ENCODE peak calls at places on chromosomes 3 and 15, in four cellular contexts. C is K562, F is HepG2, X is GM12878. A is an unnamed sample.
A peak's percentile ranks its signal among the peaks of the same experiment; 100 is the strongest.

GRCh38 chr15:99249270-99249817 is at the start of gene TTC23:
- DNase-seq in X (no peak), C (no peak), F (peak; percentile 65), A (peak; percentile 92)

GRCh38 chr3:194870394-194871110 is 184.9 kb downstream of the FAM43A start:
- DNase-seq in C (no peak), X (no peak), F (no peak), A (no peak)

GRCh38 chr3:122942937-122943827 is 84.4 kb downstream of the SEMA5B start:
- DNase-seq in F (peak; percentile 61), C (peak; percentile 67), X (no peak), A (peak; percentile 17)

GRCh38 chr3:111729087-111729846 is 129.8 kb upstream of the PHLDB2 start:
- DNase-seq in F (no peak), C (no peak), X (no peak), A (peak; percentile 56)

GRCh38 chr15:40746916-40747418 is 8.1 kb downstream of the RMDN3 start:
- DNase-seq in F (no peak), C (no peak), X (no peak), A (no peak)

GRCh38 chr3:156643729-156644389 is 30.5 kb upstream of the TIPARP start:
- DNase-seq in C (peak; percentile 19), X (peak; percentile 76), F (no peak), A (peak; percentile 3)

GRCh38 chr15:48582472-48583235 is 62.9 kb downstream of the FBN1 start:
- DNase-seq in C (no peak), X (no peak), F (no peak), A (no peak)

GRCh38 chr3:14391033-14391432 is 11.4 kb upstream of the SLC6A6 start:
- DNase-seq in C (no peak), F (peak; percentile 44), X (no peak), A (no peak)

GRCh38 chr15:83380682-83381081 is 66.5 kb upstream of the SH3GL3 start:
- DNase-seq in X (peak; percentile 13), F (peak; percentile 37), C (peak; percentile 23), A (peak; percentile 34)

GRCh38 chr15:78402056-78402610 is 35.9 kb upstream of the IREB2 start:
- DNase-seq in C (no peak), X (no peak), F (no peak), A (no peak)

GRCh38 chr3:133880287-133880686 is 15.4 kb downstream of the RAB6B start:
- DNase-seq in C (no peak), F (no peak), X (no peak), A (no peak)

GRCh38 chr3:127044996-127045395 is 62.1 kb downstream of the PLXNA1 start:
- DNase-seq in F (no peak), X (no peak), C (peak; percentile 72), A (no peak)

GRCh38 chr15:52803543-52804306 is 13.6 kb upstream of the ONECUT1 start:
- DNase-seq in F (no peak), C (no peak), X (no peak), A (no peak)

GRCh38 chr3:61725851-61726333 is 164.5 kb downstream of the PTPRG start:
- DNase-seq in C (no peak), F (peak; percentile 95), X (no peak), A (no peak)

GRCh38 chr3:139281512-139282196 is 62.2 kb upstream of the MRPS22 start:
- DNase-seq in X (no peak), C (no peak), F (no peak), A (no peak)

GRCh38 chr15:66955001-66955516 is 110.3 kb upstream of the SMAD3 start:
- DNase-seq in F (no peak), C (no peak), X (no peak), A (no peak)

GRCh38 chr3:61158676-61159075 is 92.6 kb downstream of the FHIT start:
- DNase-seq in F (no peak), X (no peak), C (no peak), A (no peak)

GRCh38 chr3:136720091-136720490 is 32.1 kb downstream of the STAG1 start:
- DNase-seq in X (no peak), C (no peak), F (no peak), A (no peak)

GRCh38 chr3:149611149-149611548 is 46.7 kb downstream of the WWTR1 start:
- DNase-seq in X (no peak), C (no peak), F (no peak), A (peak; percentile 53)

GRCh38 chr15:70608156-70608555 is 155.2 kb downstream of the UACA start:
- DNase-seq in C (no peak), X (no peak), F (no peak), A (no peak)

GRCh38 chr3:129567176-129567705 is 24.3 kb downstream of the H1-8 start:
- DNase-seq in C (no peak), X (no peak), F (no peak), A (no peak)

GRCh38 chr3:129571605-129572547 is 28.9 kb downstream of the H1-8 start:
- DNase-seq in C (no peak), X (no peak), F (no peak), A (no peak)

GRCh38 chr3:129567932-129568331 is 25.0 kb downstream of the H1-8 start:
- DNase-seq in C (no peak), X (no peak), F (no peak), A (no peak)

GRCh38 chr3:129572603-129573002 is 29.6 kb downstream of the H1-8 start:
- DNase-seq in X (no peak), F (no peak), C (no peak), A (no peak)

GRCh38 chr3:129569856-129570255 is 26.9 kb downstream of the H1-8 start:
- DNase-seq in F (no peak), X (no peak), C (no peak), A (no peak)
- TF ChIP-seq EZH2 in F (no peak), X (no peak), C (no peak), A (no peak)

DNA sequence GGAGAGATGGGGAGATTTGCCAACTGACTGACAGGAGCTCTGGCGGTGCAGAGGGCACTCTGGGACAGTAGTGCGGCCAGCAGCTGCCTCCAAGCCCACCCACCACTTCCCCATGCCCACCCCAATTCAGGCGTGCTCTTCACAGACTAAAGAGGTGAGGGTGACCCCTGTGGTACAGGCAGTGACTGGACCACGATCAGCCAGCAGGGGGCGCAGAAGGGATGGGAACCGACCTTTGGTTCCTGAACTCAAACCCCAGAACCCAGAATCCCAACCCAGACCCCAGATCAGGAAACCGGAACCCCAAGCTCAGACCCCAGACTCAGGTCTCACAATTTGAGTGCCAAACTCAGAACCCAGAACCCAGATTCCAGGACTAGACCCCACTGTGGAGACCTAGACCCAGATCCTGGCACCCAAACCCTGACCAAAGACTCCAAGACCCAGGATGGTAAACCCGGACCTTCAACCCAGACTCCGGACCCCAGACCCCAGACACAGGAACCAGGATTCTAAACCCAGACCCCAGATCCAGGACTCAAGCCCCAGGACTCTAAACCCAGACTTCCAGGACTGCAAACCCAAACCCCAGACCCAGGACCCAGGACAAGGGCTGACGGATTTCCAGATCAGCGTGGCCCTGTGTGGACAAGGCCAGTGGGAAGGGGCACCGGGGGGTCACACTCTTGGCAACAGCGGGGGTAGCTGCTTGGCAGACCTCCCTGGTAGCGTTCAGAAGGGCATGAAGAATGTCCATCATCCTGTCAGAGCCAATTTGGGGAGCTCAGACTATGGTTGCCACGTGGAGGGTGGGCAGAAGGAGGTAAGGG is 3.7 kb upstream of the MYL3 start:
- DNase-seq in X (no peak), C (peak; percentile 90), F (peak; percentile 39), A (peak; percentile 38)
- TF ChIP-seq MYC in X (no peak), C (no peak), F (no peak), A (no peak)

GRCh38 chr15:45117327-45118130 is 3.4 kb downstream of the DUOXA2 start:
- DNase-seq in C (no peak), X (no peak), F (no peak), A (no peak)
- TF ChIP-seq EZH2 in C (no peak), X (no peak), F (no peak), A (no peak)

DNA sequence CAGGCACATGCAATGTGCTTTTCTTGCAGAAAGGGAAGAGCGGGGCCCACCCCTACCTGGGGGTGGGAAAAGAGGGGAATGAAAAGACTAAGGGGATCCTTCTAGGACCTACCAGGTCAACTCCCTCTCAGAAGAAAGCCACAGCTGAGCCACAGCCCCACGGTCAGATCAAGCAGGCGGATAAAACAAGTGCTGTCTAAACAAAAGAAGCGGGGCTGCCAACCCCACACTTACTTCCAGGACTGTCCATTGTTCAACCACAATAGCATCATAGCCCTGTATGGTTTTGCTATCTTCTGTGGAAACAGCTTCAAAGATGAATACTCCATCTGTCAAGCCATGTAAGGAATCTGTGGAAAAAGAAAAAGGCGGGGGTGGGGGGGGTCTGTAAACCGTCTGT is 92.7 kb downstream of the OXNAD1 start:
- DNase-seq in C (no peak), F (no peak), X (no peak), A (no peak)
- TF ChIP-seq MYC in C (no peak), F (no peak), X (no peak), A (no peak)

GRCh38 chr3:183317886-183318845 is 65.1 kb downstream of the B3GNT5 start:
- DNase-seq in C (no peak), F (no peak), X (no peak), A (no peak)
- TF ChIP-seq EZH2 in C (no peak), F (no peak), X (no peak), A (no peak)

DNA sequence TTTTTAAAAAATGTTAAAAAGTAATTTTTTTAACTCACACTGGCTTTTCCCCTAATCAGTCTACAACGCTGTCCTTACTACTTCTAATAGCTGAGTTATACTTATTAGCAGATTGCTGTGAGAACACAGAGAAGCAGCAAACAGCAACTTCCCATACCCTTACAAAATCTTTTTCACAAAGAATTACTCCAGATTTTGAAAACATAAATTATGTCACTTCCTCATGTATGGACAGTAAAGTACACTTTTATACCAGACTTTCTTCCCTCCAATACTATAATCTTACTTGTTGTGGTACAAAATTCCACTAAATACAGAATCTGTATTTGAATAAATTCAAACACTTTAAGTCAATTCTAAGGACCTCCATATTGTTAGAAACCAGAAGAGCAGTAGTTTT is 2.1 kb downstream of the PHC3 start:
- DNase-seq in X (no peak), F (no peak), C (no peak), A (no peak)
- TF ChIP-seq MYC in X (no peak), F (no peak), C (no peak), A (no peak)

GRCh38 chr3:129606522-129607390 is at the start of gene PLXND1:
- DNase-seq in X (no peak), F (no peak), C (peak; percentile 92), A (peak; percentile 81)
- TF ChIP-seq EZH2 in X (no peak), F (no peak), C (no peak), A (no peak)

GRCh38 chr15:68715111-68715510 is 105.6 kb downstream of the ANP32A start:
- DNase-seq in C (no peak), X (no peak), F (no peak), A (no peak)
- TF ChIP-seq MYC in C (no peak), X (no peak), F (no peak), A (no peak)

A was measured in endothelial cell of umbilical vein.